ENCODE peak calls at places on chromosomes 5 and 9, in seven cellular contexts. J is fibroblast of lung, B is H1, E is GM23248, Z is astrocyte, A is IMR-90, R is HCT116. C is an unnamed sample.

GRCh38 chr9:8301296-8301695 is 501.7 kb upstream of the DMAC1 start:
- DNase-seq in R (no peak), E (no peak), A (no peak), J (no peak), Z (no peak), B (no peak), C (no peak)

GRCh38 chr9:129473523-129474244 is 147.2 kb downstream of the C9orf50 start:
- DNase-seq in E (peak; percentile 88), R (no peak), B (no peak), A (peak; percentile 58), Z (peak; percentile 68), J (peak; percentile 77), C (no peak)

GRCh38 chr9:109771084-109771483 is 8.9 kb upstream of the PALM2AKAP2 start:
- DNase-seq in A (peak; percentile 78), E (peak; percentile 51), J (peak; percentile 98), Z (peak; percentile 97), R (no peak), B (no peak), C (no peak)

GRCh38 chr9:117114768-117115167 is 300.1 kb downstream of the ASTN2 start:
- DNase-seq in Z (no peak), A (no peak), B (no peak), R (no peak), E (no peak), J (no peak), C (no peak)

GRCh38 chr5:78858401-78858800 is 126.7 kb downstream of the ARSB start:
- DNase-seq in B (no peak), E (no peak), R (no peak), J (no peak), Z (no peak), A (no peak), C (no peak)

GRCh38 chr9:137974746-137975526 is 97.4 kb downstream of the CACNA1B start:
- DNase-seq in A (no peak), B (no peak), R (no peak), J (no peak), Z (no peak), E (no peak), C (no peak)

GRCh38 chr5:179194941-179195381 is 134.8 kb downstream of the ZNF354C start:
- DNase-seq in A (no peak), R (no peak), E (no peak), B (no peak), Z (no peak), J (no peak), C (no peak)

GRCh38 chr5:138752341-138752950 is 779 bp upstream of the CTNNA1 start:
- DNase-seq in B (peak; percentile 57), A (no peak), Z (no peak), J (peak; percentile 17), R (peak; percentile 34), E (peak; percentile 54), C (peak; percentile 25)

GRCh38 chr5:16617272-16617973 is 626 bp upstream of the RETREG1 start:
- DNase-seq in Z (no peak), J (no peak), B (no peak), R (no peak), E (no peak), A (no peak), C (no peak)

DNA sequence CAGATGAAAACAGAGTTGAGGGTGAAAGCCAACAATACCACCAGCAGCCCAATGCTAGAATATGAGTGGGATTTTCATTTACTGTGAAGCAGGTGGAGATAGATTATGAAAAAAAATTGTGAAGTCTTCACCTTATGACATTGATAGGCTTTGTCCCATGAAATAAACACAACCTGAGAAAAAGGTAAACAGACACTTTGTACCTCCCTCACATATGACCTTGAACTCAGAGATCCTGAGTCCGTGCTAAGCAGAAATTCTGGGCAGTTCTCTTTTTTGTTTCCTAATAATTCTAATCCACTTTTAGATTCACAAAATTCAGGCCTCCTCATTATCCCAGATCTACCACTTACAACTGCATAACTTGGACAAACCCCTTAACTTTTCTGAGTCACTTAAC is 127.3 kb upstream of the RORB start:
- DNase-seq in A (no peak), Z (no peak), R (no peak), B (no peak), J (no peak), E (no peak), C (no peak)
- H3K4me1 ChIP-seq in A (no peaks in the 10 kb centered on the region), Z (no peaks in the 10 kb centered on the region), R (no peaks in the 10 kb centered on the region), B (no peaks in the 10 kb centered on the region), J (no peaks in the 10 kb centered on the region), E (no peaks in the 10 kb centered on the region), C (no peaks in the 10 kb centered on the region)

GRCh38 chr5:167295686-167296015 is 995.8 kb upstream of the WWC1 start:
- DNase-seq in Z (peak; percentile 35), J (peak; percentile 34), E (no peak), A (no peak), B (no peak), R (no peak), C (no peak)
- H3K4me2 ChIP-seq in Z (peak overlapping the region; percentile 83), J (peak overlapping the region; percentile 68), E (peak overlapping the region; percentile 39), A (peak overlapping the region; percentile 61), B (no peak overlapping the region), R (peak overlapping the region; percentile 41), C (no peak overlapping the region)

GRCh38 chr9:72509635-72510034 is 11.8 kb upstream of the TMC1 start:
- DNase-seq in J (peak; percentile 77), A (peak; percentile 51), B (no peak), R (no peak), E (peak; percentile 74), Z (peak; percentile 66), C (no peak)
- H2AFZ ChIP-seq in J (peak overlapping the region; percentile 47), A (no peak overlapping the region), B (peak overlapping the region; percentile 33), R (peak overlapping the region; percentile 94), E (peak overlapping the region; percentile 76), Z (peak overlapping the region; percentile 59), C (no peak overlapping the region)

GRCh38 chr5:151024894-151025606 is 4.7 kb downstream of the GPX3 start:
- DNase-seq in A (no peak), Z (no peak), B (no peak), R (no peak), E (no peak), J (no peak), C (no peak)

GRCh38 chr5:151023047-151023615 is 2.7 kb downstream of the GPX3 start:
- DNase-seq in J (peak; percentile 74), E (peak; percentile 26), Z (peak; percentile 58), A (peak; percentile 40), B (no peak), R (no peak), C (no peak)

GRCh38 chr5:151022511-151023018 is 2.2 kb downstream of the GPX3 start:
- DNase-seq in R (no peak), J (peak; percentile 72), A (no peak), Z (peak; percentile 63), E (peak; percentile 23), B (no peak), C (no peak)

GRCh38 chr5:151024440-151024839 is 4.0 kb downstream of the GPX3 start:
- DNase-seq in Z (no peak), E (no peak), A (no peak), J (no peak), R (no peak), B (no peak), C (no peak)

DNA sequence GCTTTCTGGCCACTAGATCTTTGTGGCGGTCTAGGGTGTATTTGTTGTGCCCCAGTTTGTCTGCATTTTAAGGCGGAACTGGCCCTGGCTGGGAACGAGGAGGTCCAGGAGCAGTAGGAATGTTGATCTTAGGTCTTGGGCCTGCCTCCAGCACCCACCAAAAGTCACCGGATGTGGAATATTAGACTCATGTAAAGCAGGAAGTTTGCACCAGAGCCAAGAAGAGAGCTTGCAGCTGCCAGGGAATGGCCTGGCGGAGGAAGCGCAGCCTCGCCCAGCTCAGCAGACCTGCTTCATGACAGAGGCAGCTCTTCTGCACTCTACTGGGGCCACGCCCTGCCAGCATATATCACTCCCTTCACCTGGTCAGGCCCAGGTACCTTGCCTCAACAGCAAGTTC is 3.3 kb downstream of the GPX3 start:
- DNase-seq in A (no peak), B (no peak), Z (peak; percentile 66), R (no peak), J (peak; percentile 73), E (peak; percentile 38), C (no peak)
- H3K4me1 ChIP-seq in A (no peaks in the 10 kb centered on the region), B (peaks cover 1% of the 10 kb centered on the region), Z (peaks cover 10% of the 10 kb centered on the region), R (no peaks in the 10 kb centered on the region), J (peaks cover 36% of the 10 kb centered on the region), E (no peaks in the 10 kb centered on the region), C (no peaks in the 10 kb centered on the region)

GRCh38 chr9:114805670-114806551 is at the start of gene TNFSF15:
- DNase-seq in R (no peak), Z (peak; percentile 40), A (peak; percentile 44), B (peak; percentile 60), E (no peak), J (peak; percentile 56), C (peak; percentile 50)

GRCh38 chr9:114803459-114803858 is 2.4 kb downstream of the TNFSF15 start:
- DNase-seq in Z (no peak), J (no peak), R (no peak), E (no peak), B (no peak), A (no peak), C (no peak)

GRCh38 chr9:114804504-114804903 is 1.3 kb downstream of the TNFSF15 start:
- DNase-seq in E (peak; percentile 35), R (peak; percentile 10), B (no peak), J (peak; percentile 84), A (peak; percentile 84), Z (peak; percentile 78), C (no peak)

GRCh38 chr9:114803886-114804285 is 2.0 kb downstream of the TNFSF15 start:
- DNase-seq in A (peak; percentile 47), Z (peak; percentile 11), J (peak; percentile 17), B (no peak), R (no peak), E (no peak), C (no peak)

GRCh38 chr9:114806571-114806970 is 732 bp upstream of the TNFSF15 start:
- DNase-seq in J (no peak), A (no peak), Z (no peak), B (no peak), E (no peak), R (no peak), C (no peak)
- H3K4me2 ChIP-seq in J (no peak overlapping the region), A (no peak overlapping the region), Z (no peak overlapping the region), B (peak overlapping the region; percentile 19), E (no peak overlapping the region), R (no peak overlapping the region), C (peak overlapping the region; percentile 68)

DNA sequence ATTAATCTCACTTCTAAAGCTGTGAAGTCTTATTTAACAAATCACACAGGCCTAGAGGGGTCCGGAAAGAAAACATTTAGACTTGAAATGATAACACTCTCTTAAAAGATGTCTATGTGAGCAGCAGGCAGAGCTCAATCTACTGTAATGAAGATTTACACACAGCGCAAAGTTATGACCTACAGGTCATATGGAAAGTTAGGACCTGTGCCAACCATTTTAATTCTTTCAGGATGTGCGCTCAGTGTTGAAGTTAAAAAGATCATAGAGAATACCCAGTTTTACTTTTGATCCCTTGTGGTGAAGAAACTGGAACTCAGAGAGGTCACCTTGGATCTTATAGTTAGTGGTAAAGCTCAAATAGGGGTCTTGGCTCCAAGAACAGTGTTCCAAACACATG is 3.1 kb upstream of the CREBRF start:
- DNase-seq in E (no peak), R (no peak), Z (no peak), J (no peak), B (no peak), A (no peak), C (peak; percentile 37)
- H2AFZ ChIP-seq in E (no peak overlapping the region), R (no peak overlapping the region), Z (no peak overlapping the region), J (no peak overlapping the region), B (no peak overlapping the region), A (no peak overlapping the region), C (peak overlapping the region; percentile 87)

GRCh38 chr9:113514061-113514460 is 50.5 kb downstream of the RGS3 start:
- DNase-seq in R (no peak), Z (no peak), J (no peak), E (no peak), B (no peak), A (no peak), C (no peak)
- H3K4me1 ChIP-seq in R (no peaks in the 10 kb centered on the region), Z (peaks cover 20% of the 10 kb centered on the region), J (peaks cover 8% of the 10 kb centered on the region), E (peaks cover 7% of the 10 kb centered on the region), B (no peaks in the 10 kb centered on the region), A (peaks cover 18% of the 10 kb centered on the region), C (peaks cover 51% of the 10 kb centered on the region)

GRCh38 chr9:75148551-75148950 is 60.2 kb downstream of the OSTF1 start:
- DNase-seq in E (peak; percentile 90), A (peak; percentile 95), R (no peak), B (no peak), J (peak; percentile 96), Z (peak; percentile 96), C (no peak)
- H3K4me2 ChIP-seq in E (peak overlapping the region; percentile 50), A (no peak overlapping the region), R (no peak overlapping the region), B (no peak overlapping the region), J (peak overlapping the region; percentile 27), Z (peak overlapping the region; percentile 71), C (no peak overlapping the region)

C was measured in OCI-LY7.